ENCODE peak calls at places on chromosome 9, in six cellular contexts. H, W, B, D, R and G are unnamed samples.

GRCh38 chr9:127182901-127183746 is 60.7 kb upstream of the ANGPTL2 start:
- DNase-seq in H (no peak), W (no peak), B (peak; percentile 41), D (no peak), R (no peak), G (no peak)

GRCh38 chr9:71793386-71794105 is 25.2 kb upstream of the CEMIP2 start:
- DNase-seq in H (no peak), W (peak; percentile 30), B (peak; percentile 80), D (peak; percentile 62), R (no peak), G (peak; percentile 8)

GRCh38 chr9:111263116-111263515 is 66.9 kb downstream of the OR2K2 start:
- DNase-seq in H (no peak), W (no peak), B (no peak), D (no peak), R (no peak), G (no peak)

GRCh38 chr9:87546704-87547103 is 49.0 kb downstream of the DAPK1 start:
- DNase-seq in H (no peak), W (peak; percentile 52), B (no peak), D (peak; percentile 36), R (no peak), G (no peak)

GRCh38 chr9:93682155-93682968 is 106.0 kb downstream of the PHF2 start:
- DNase-seq in H (peak; percentile 74), W (peak; percentile 62), B (peak; percentile 48), D (peak; percentile 57), R (peak; percentile 77), G (peak; percentile 74)

GRCh38 chr9:126157826-126158431 is 168.7 kb upstream of the MVB12B start:
- DNase-seq in H (no peak), W (no peak), B (no peak), D (no peak), R (peak; percentile 14), G (no peak)

GRCh38 chr9:124163988-124164350 is 93.8 kb upstream of the NEK6 start:
- DNase-seq in H (no peak), W (no peak), B (no peak), D (no peak), R (no peak), G (no peak)

GRCh38 chr9:122941560-122942234 is 877 bp downstream of the RABGAP1 start:
- DNase-seq in H (no peak), W (peak; percentile 64), B (peak; percentile 73), D (peak; percentile 60), R (no peak), G (no peak)

GRCh38 chr9:36543916-36544315 is 28.8 kb upstream of the MELK start:
- DNase-seq in H (no peak), W (no peak), B (peak; percentile 95), D (peak; percentile 93), R (no peak), G (no peak)

GRCh38 chr9:9499546-9499945 is 1113.3 kb downstream of the PTPRD start:
- DNase-seq in H (no peak), W (no peak), B (no peak), D (no peak), R (no peak), G (no peak)

GRCh38 chr9:96566401-96567202 is 53.0 kb downstream of the CDC14B start:
- DNase-seq in H (peak; percentile 85), W (peak; percentile 58), B (peak; percentile 56), D (peak; percentile 43), R (peak; percentile 85), G (peak; percentile 70)

DNA sequence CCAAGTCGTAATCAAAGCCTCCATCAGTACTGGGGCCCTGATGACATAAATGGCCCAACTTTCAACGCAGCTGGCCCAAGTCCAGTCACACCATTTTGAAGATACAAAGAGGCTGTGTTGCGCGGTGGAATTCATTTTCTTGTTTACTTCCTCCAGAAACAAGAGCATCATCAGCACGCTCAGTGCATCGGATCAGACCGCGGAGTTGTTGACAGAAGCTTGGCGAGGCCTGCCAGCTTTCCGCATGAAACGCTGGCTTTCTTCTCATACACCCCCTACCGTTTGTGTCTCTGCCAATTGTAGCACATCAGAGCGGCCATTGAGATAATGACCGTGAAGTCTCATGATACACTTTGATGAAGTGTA is 101.7 kb upstream of the SPATA31D4 start:
- DNase-seq in H (no peak), W (peak; percentile 44), B (no peak), D (no peak), R (no peak), G (no peak)
- TF ChIP-seq CTCF in H (no peak), W (no peak), B (no peak), D (no peak), R (no peak), G (no peak)

DNA sequence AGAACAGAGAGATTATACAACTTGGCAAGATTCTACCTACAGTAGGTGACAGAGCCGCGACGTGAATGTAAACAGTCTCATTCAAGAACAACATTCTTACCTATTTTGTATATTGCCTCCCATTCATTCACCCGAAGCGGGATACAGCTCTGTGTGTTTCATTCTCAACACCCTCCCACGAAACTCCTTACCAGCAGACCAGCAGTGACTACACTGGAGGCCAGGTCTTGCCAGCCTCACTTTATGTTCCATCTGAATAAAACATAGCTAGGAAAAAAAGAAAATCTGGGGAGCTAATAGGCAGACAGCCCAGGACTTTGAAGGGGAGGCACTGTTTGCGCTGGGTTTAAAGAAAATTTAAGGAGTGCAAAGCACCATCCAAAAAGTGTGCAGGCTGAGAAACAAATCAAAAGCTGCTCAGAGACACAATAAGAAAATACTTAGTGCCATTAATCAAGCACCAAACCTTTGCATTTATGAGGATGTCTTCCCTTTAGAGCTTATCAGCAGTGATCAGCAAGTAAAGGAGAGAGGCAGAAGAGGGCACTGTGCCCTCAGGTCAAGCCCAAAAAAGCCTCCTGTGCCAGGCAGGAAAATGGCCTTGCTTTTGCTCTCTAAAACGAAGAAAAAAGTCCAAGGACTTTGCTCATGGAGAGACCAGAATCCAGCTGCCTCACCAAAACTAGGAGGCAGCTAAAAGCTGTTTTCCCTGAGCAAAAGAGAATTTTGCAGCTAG is 295.2 kb downstream of the BNC2 start:
- DNase-seq in H (no peak), W (peak; percentile 34), B (no peak), D (no peak), R (no peak), G (no peak)
- TF ChIP-seq CTCF in H (no peak), W (no peak), B (no peak), D (no peak), R (no peak), G (no peak)

DNA sequence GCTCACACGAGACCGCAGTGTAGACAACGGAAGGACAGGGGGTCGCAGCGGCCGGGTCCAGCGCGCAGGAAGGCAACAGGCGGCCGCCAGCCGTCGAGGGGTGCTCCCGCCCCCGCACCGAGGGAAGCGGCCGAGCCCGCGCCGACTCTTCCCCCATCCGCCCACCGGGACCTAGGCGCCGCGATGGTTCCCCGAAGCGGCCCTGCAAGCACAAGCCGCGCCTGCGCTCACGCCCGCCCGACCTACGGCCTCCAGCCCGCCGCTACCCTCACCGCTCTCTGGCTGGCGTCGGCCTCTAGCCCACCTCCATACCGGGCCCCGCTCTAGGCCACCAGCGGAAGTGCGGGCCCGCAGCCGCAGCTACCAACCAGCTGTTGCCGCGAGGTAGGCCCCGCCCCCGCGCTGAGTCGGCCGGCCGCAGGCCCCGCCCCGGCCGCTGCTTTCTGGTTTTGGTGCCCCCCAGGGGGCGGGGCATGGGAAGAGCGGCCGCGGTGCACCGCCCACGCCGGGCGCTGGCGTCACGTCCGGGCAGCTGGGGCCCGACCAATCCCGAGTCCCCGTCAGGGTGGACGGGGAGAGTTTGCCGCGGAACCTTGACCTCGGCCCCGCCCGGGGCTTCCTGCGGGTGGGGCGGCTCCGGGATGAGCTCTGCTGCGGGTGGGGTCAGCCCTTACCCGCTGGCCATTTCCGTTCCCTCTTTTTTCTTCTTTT is at the start of gene SETX:
- DNase-seq in H (peak; percentile 97), W (peak; percentile 96), B (peak; percentile 96), D (peak; percentile 93), R (peak; percentile 99), G (peak; percentile 93)
- TF ChIP-seq CTCF in H (no peak), W (no peak), B (no peak), D (no peak), R (no peak), G (no peak)

GRCh38 chr9:134525070-134525815 is 116.4 kb upstream of the COL5A1 start:
- DNase-seq in H (no peak), W (no peak), B (no peak), D (no peak), R (peak; percentile 21), G (no peak)

GRCh38 chr9:134526798-134527492 is 114.7 kb upstream of the COL5A1 start:
- DNase-seq in H (no peak), W (no peak), B (no peak), D (no peak), R (peak; percentile 16), G (no peak)

GRCh38 chr9:134522976-134523375 is 118.6 kb upstream of the COL5A1 start:
- DNase-seq in H (no peak), W (no peak), B (no peak), D (no peak), R (peak; percentile 17), G (no peak)

GRCh38 chr9:134522502-134522848 is 119.1 kb upstream of the COL5A1 start:
- DNase-seq in H (no peak), W (no peak), B (no peak), D (no peak), R (peak; percentile 11), G (no peak)

DNA sequence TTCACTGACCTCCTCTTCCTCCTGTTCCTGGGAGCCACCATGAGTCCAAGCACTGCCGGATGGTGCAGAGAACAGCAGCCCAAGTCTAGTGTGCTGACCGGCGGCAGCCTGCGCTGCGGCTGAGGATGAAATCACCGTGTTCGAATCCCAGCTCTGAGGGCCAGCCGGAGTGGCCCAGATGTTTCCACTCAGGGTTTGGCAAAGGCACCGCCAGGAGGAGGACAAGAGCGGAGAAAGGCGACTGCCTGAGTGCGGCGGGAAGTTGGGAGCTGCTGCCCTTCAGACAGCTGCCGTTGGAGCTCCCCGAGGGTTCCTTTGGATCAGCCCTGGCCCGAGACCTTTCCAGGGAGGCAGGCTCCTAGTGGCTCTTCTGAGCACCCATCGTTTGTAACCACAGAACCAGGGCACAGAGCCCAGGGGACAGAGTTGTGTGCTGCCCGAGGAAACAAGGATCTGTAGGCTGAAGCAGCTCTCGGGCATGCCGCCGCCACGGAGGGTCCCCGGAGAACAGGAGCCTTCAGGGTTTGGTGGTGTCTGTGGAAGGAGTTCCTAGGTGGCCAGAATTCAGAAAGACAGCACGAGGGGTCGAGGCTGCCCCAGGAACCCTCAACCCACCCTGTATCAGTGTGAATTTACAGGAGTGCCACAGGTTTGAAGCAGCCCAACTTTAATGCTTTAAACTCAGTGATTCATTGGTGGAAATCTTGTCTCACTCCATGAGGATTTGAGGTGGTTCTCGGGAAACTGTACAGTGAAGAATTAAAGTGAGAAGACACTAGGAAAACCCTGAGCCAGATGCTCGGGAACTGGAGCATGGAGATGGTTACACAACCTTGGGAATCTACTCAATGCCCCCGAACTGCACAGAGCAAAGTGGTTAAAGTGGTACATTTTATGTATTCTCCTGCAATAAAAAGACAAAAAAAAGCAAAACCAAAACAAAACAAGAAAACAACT is 115.5 kb upstream of the COL5A1 start:
- DNase-seq in H (no peak), W (peak; percentile 40), B (peak; percentile 83), D (peak; percentile 71), R (peak; percentile 27), G (no peak)
- TF ChIP-seq CTCF in H (no peak), W (peak; percentile 29), B (peak; percentile 36), D (peak; percentile 23), R (no peak), G (no peak)

DNA sequence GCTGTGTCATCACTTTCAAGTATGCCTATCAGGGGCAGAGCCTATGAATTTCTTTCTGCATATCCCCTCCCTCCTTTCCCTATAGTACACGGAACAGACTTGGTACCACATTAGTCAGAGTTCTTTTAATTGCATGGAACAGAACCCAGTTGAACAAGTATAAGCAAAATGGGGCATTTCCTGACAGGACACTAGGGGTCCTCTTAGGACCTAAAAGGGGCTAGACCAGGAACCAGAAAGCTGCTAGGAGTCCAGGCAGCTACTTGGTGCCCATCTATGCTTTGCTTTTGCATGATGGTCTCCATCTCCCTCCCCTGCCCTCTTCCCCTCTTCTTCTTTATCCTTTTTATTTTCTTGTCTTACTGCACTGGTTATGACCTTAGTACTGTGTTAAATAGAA is 5.9 kb downstream of the BSPRY start:
- DNase-seq in H (no peak), W (peak; percentile 35), B (no peak), D (peak; percentile 38), R (no peak), G (no peak)
- TF ChIP-seq CTCF in H (no peak), W (no peak), B (peak; percentile 32), D (peak; percentile 24), R (no peak), G (no peak)

GRCh38 chr9:89353989-89354388 is 35.7 kb downstream of the SECISBP2 start:
- DNase-seq in H (no peak), W (peak; percentile 4), B (peak; percentile 6), D (no peak), R (no peak), G (no peak)
- TF ChIP-seq CTCF in H (no peak), W (no peak), B (no peak), D (no peak), R (no peak), G (no peak)